ENCODE peak calls at places on chromosomes 2 and 18, in seven cellular contexts. U, Z, R, D, M, C and L are unnamed samples.

GRCh38 chr2:16656784-16657391 is 8.7 kb downstream of the CYRIA start:
- DNase-seq in R (no peak), D (no peak), M (no peak), C (no peak), Z (no peak), U (no peak), L (no peak)

GRCh38 chr2:208927867-208928266 is 496.0 kb upstream of the MAP2 start:
- DNase-seq in R (no peak), Z (no peak), M (no peak), U (no peak), C (no peak), D (no peak), L (no peak)

GRCh38 chr18:12326711-12327460 is 18.8 kb downstream of the TUBB6 start:
- DNase-seq in Z (no peak), U (no peak), C (no peak), M (no peak), R (no peak), D (no peak), L (no peak)

GRCh38 chr2:232367016-232367415 is 11.5 kb upstream of the ALPP start:
- DNase-seq in Z (no peak), M (no peak), C (peak; percentile 18), R (no peak), D (no peak), U (peak; percentile 40), L (no peak)

GRCh38 chr2:1685957-1686783 is 58.1 kb downstream of the PXDN start:
- DNase-seq in M (no peak), D (no peak), Z (peak; percentile 12), R (no peak), U (no peak), C (no peak), L (no peak)

GRCh38 chr18:10560457-10561045 is 34.7 kb downstream of the NAPG start:
- DNase-seq in U (peak; percentile 79), M (peak; percentile 84), C (no peak), D (peak; percentile 86), Z (peak; percentile 85), R (peak; percentile 74), L (peak; percentile 77)

GRCh38 chr2:42139141-42139540 is 30.0 kb upstream of the EML4 start:
- DNase-seq in C (no peak), U (no peak), M (no peak), R (no peak), D (peak; percentile 43), Z (peak; percentile 61), L (no peak)

GRCh38 chr18:12359515-12359927 is 17.5 kb downstream of the AFG3L2 start:
- DNase-seq in C (no peak), R (no peak), U (no peak), M (no peak), Z (peak; percentile 40), D (no peak), L (no peak)

GRCh38 chr2:11842324-11842723 is 95.9 kb downstream of the LPIN1 start:
- DNase-seq in D (no peak), R (no peak), U (no peak), M (no peak), Z (peak; percentile 42), C (no peak), L (no peak)

GRCh38 chr2:21231985-21232384 is 108.2 kb downstream of the TDRD15 start:
- DNase-seq in D (no peak), U (no peak), C (no peak), Z (no peak), R (no peak), M (no peak), L (no peak)

GRCh38 chr18:23237524-23238151 is 102.4 kb downstream of the CABLES1 start:
- DNase-seq in R (peak; percentile 53), U (peak; percentile 59), C (no peak), M (no peak), Z (peak; percentile 64), D (no peak), L (no peak)

GRCh38 chr2:65554765-65555561 is 122.6 kb upstream of the SPRED2 start:
- DNase-seq in D (no peak), Z (no peak), C (no peak), M (no peak), U (no peak), R (no peak), L (no peak)

GRCh38 chr18:50644807-50645206 is 84.9 kb downstream of the MAPK4 start:
- DNase-seq in R (no peak), D (peak; percentile 14), U (no peak), C (no peak), M (no peak), Z (no peak), L (no peak)

GRCh38 chr2:170217778-170218251 is 39.9 kb downstream of the MYO3B start:
- DNase-seq in M (no peak), D (no peak), C (no peak), U (no peak), R (no peak), Z (peak; percentile 34), L (no peak)

GRCh38 chr2:203705184-203705583 is 1.3 kb upstream of the CD28 start:
- DNase-seq in U (no peak), M (no peak), D (no peak), R (no peak), C (no peak), Z (no peak), L (no peak)

GRCh38 chr18:25630682-25631081 is 278.7 kb upstream of the ZNF521 start:
- DNase-seq in U (no peak), M (no peak), D (no peak), C (no peak), Z (no peak), R (no peak), L (no peak)

GRCh38 chr2:239520811-239521517 is 120.1 kb upstream of the HDAC4 start:
- DNase-seq in C (no peak), R (no peak), M (no peak), D (no peak), Z (no peak), U (no peak), L (no peak)

GRCh38 chr18:48153641-48154481 is 223.4 kb upstream of the SMAD2 start:
- DNase-seq in U (no peak), M (no peak), Z (peak; percentile 78), R (peak; percentile 23), D (no peak), C (no peak), L (no peak)

GRCh38 chr2:149490296-149490695 is 97.3 kb downstream of the MMADHC start:
- DNase-seq in Z (peak; percentile 10), M (no peak), R (no peak), U (no peak), D (peak; percentile 23), C (no peak), L (no peak)

GRCh38 chr2:65023742-65024141 is 32.5 kb upstream of the CEP68 start:
- DNase-seq in C (no peak), D (no peak), U (no peak), Z (no peak), R (no peak), M (no peak), L (no peak)

DNA sequence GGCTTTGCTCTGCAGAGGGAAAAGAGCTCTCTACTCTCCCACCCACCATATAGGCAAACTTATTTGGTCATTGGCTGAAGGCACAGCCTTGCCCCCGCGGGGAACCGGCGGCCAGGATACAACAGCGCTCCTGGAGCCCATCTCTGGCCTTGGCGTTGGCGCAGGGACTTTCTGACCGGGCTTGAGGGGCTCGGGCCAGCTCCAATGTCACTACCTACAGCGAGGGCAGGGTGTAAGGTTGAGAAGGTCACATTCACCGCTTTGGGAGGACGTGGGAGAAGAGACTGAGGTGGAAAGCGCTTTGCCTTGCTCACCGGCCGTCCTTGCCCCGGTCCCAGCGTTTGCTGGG is 2.2 kb downstream of the ONECUT2 start:
- DNase-seq in M (no peak), D (no peak), U (peak; percentile 58), C (no peak), R (no peak), Z (no peak), L (no peak)
- H3K4me3 ChIP-seq in M (no peak overlapping the region), D (peak overlapping the region; percentile 40), U (peak overlapping the region; percentile 56), C (no peak overlapping the region), R (no peak overlapping the region), Z (no peak overlapping the region), L (peak overlapping the region; percentile 50)

DNA sequence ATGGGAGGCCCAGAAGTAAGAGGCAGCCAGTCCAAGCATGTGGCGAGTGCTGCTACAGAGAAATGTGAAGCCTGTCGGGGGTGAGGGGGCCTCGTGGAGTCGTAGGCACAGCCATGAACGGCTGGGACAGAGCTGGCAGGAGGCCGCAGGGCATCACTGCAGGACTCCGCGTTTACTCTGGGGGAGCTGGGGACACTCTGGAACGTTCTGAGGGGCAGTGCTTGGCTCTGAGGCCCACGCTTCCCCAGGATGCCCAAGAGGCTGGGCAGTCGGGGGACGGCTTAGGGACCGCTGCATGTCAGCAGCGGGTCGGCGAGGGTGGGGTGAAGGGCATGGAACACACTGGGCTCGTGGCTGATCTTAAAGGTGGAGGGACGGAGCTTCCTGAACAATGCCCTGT is 6.6 kb downstream of the TMEM18 start:
- DNase-seq in U (no peak), D (no peak), C (no peak), Z (no peak), R (no peak), M (no peak), L (no peak)
- H3K4me3 ChIP-seq in U (no peak overlapping the region), D (no peak overlapping the region), C (no peak overlapping the region), Z (no peak overlapping the region), R (no peak overlapping the region), M (no peak overlapping the region), L (no peak overlapping the region)

DNA sequence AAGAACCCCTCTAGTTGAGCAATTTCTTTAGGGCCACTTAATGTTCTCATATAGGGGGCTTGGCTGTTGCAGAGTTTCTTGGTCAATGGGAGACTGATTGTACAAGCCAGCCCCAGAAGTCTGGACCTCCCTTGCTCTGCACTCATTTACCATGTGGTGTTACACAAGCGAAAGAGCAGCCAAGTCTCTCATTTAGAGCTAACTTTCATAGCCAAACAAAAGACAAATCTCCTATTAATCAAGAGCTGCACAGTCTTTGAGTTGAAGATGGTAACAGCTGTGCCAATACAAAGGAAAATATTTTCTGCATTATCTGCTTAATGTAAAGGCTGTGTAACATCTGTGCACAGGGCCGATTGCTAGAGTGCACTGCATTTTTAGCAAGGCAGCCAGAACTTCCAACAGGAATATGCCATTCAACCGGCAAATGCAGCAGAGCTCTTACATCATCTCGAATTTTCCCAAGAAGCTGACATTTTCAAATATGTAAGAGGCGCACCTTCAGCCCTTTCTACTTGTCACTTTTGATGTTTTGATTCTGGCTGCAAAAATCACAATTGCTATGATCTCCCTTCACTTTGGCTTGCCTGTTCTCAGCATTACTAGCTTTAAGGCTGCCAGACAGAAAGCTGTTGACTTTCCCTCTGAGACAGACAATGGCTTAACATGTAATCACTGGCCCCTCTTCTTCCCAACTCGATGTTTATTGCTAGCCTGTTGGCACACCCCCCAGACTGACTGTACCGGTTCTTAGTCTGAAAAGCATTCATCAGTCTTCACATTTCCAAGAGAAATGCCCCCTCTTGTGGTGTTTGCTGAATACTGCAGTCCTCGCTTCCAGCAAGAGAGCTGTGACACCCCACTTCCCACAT is 96.9 kb upstream of the TANK start:
- DNase-seq in R (peak; percentile 89), C (peak; percentile 57), M (peak; percentile 89), D (peak; percentile 84), U (no peak), Z (peak; percentile 91), L (peak; percentile 88)
- H3K4me3 ChIP-seq in R (no peak overlapping the region), C (no peak overlapping the region), M (no peak overlapping the region), D (no peak overlapping the region), U (no peak overlapping the region), Z (no peak overlapping the region), L (no peak overlapping the region)

DNA sequence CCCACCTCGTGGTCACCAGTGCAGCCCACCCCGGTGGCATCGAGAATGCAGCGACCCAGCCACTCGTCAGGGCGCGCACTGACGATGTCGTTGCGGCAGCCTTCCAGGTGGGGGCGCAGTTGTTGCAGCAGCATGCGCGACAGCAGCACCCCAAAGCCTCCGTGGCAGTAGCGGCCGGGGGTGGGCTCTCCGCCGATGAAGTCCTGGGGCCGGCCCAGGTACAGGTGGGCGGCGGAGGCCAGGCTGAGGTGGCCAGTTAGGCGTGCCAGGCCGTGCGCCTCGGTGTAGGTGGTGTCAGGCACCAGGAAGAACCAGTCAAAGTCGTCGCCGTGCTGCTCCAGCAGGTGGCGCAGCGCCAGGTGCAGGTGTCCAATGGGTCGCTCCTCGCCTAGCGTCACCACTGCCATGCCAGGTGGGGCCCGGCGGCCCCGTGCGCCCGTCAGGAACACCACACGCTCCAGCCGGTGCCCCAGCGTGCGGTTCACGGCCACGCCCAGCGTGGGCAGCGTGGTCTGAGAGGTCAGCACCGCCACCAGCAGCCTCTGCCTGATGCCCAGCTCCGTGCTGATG is 1.9 kb downstream of the CHPF start:
- DNase-seq in Z (peak; percentile 66), D (peak; percentile 75), R (peak; percentile 84), C (peak; percentile 89), M (peak; percentile 54), U (peak; percentile 97), L (peak; percentile 86)
- H3K4me3 ChIP-seq in Z (no peak overlapping the region), D (peak overlapping the region; percentile 37), R (no peak overlapping the region), C (peak overlapping the region; percentile 80), M (no peak overlapping the region), U (peak overlapping the region; percentile 90), L (peak overlapping the region; percentile 13)